ENCODE peak calls at places on chromosomes 7 and 10, in four cellular contexts. N, W, Q and K are unnamed samples.

GRCh38 chr7:26449175-26450165 is 157.8 kb downstream of the SNX10 start:
- DNase-seq in N (no peak), W (no peak), Q (no peak), K (no peak)

GRCh38 chr10:13743101-13743693 is 156.4 kb downstream of the PRPF18 start:
- DNase-seq in N (peak; percentile 5), W (no peak), Q (no peak), K (no peak)

GRCh38 chr10:119333146-119333792 is 125.9 kb downstream of the GRK5 start:
- DNase-seq in N (peak; percentile 62), W (peak; percentile 98), Q (no peak), K (no peak)

GRCh38 chr10:29621161-29621560 is 13.6 kb downstream of the SVIL start:
- DNase-seq in N (no peak), W (no peak), Q (no peak), K (no peak)

GRCh38 chr10:68406111-68406814 is 814 bp downstream of the RUFY2 start:
- DNase-seq in N (peak; percentile 62), W (peak; percentile 75), Q (no peak), K (no peak)

GRCh38 chr7:27097686-27098492 is 2.1 kb upstream of the HOXA1 start:
- DNase-seq in N (no peak), W (no peak), Q (no peak), K (no peak)

GRCh38 chr7:141974831-141975230 is 1.3 kb upstream of the TAS2R38 start:
- DNase-seq in N (no peak), W (peak; percentile 36), Q (peak; percentile 9), K (no peak)

GRCh38 chr10:32159264-32159663 is 103.0 kb upstream of the KIF5B start:
- DNase-seq in N (no peak), W (no peak), Q (no peak), K (no peak)

GRCh38 chr10:131032329-131033165 is 279.0 kb downstream of the TCERG1L start:
- DNase-seq in N (no peak), W (no peak), Q (no peak), K (no peak)

GRCh38 chr7:72127136-72127535 is 285.0 kb downstream of the CALN1 start:
- DNase-seq in N (no peak), W (no peak), Q (no peak), K (no peak)

GRCh38 chr10:23173549-23174074 is 18.5 kb upstream of the PTF1A start:
- DNase-seq in N (no peak), W (peak; percentile 18), Q (no peak), K (no peak)

GRCh38 chr10:33157108-33157507 is 177.4 kb downstream of the NRP1 start:
- DNase-seq in N (no peak), W (no peak), Q (no peak), K (no peak)

GRCh38 chr10:124849111-124849773 is 47.6 kb downstream of the ABRAXAS2 start:
- DNase-seq in N (no peak), W (no peak), Q (no peak), K (no peak)

GRCh38 chr7:48083114-48083830 is 5.8 kb upstream of the UPP1 start:
- DNase-seq in N (peak; percentile 33), W (no peak), Q (no peak), K (no peak)

GRCh38 chr7:41122256-41122987 is 580.5 kb downstream of the INHBA start:
- DNase-seq in N (no peak), W (no peak), Q (no peak), K (no peak)

GRCh38 chr7:137109966-137110930 is 233.3 kb downstream of the PTN start:
- DNase-seq in N (no peak), W (no peak), Q (no peak), K (no peak)

GRCh38 chr7:112938895-112939588 is 147.6 kb downstream of the GPR85 start:
- DNase-seq in N (peak; percentile 64), W (peak; percentile 35), Q (peak; percentile 26), K (no peak)

GRCh38 chr7:33196194-33196593 is 66.8 kb downstream of the BBS9 start:
- DNase-seq in N (no peak), W (peak; percentile 13), Q (no peak), K (no peak)